ENCODE peak calls at places on chromosomes 4 and X, in ten cellular contexts. G, A, U, O, B, Y, J, N, F and K are unnamed samples.
A peak's percentile ranks its signal among the peaks of the same experiment; 100 is the strongest.

GRCh38 chr4:106494066-106494465 is 125.5 kb upstream of the GIMD1 start:
- DNase-seq in J (no peak), B (no peak), Y (peak; percentile 61), F (no peak), A (no peak), U (peak; percentile 33), N (peak; percentile 4), O (no peak), G (no peak), K (peak; percentile 76)

GRCh38 chr4:81913427-81913878 is 441.7 kb upstream of the RASGEF1B start:
- DNase-seq in N (peak; percentile 31), O (peak; percentile 54), Y (no peak), F (peak; percentile 21), B (peak; percentile 49), G (no peak), J (peak; percentile 46), U (peak; percentile 32), A (peak; percentile 45), K (peak; percentile 41)

GRCh38 chr4:187666634-187667033 is 328.9 kb upstream of the ZFP42 start:
- DNase-seq in A (no peak), J (no peak), F (no peak), N (peak; percentile 38), G (no peak), U (no peak), B (no peak), O (no peak), Y (no peak), K (peak; percentile 33)

GRCh38 chrX:65643046-65643785 is 24.2 kb upstream of the MSN start:
- DNase-seq in Y (no peak), U (peak; percentile 55), F (peak; percentile 10), B (no peak), N (peak; percentile 10), A (no peak), O (peak; percentile 70), G (no peak), J (no peak), K (peak; percentile 36)

GRCh38 chrX:131677655-131678628 is 134.1 kb downstream of the OR13H1 start:
- DNase-seq in A (peak; percentile 47), N (peak; percentile 3), G (peak; percentile 16), J (peak; percentile 74), Y (no peak), U (peak; percentile 20), F (peak; percentile 33), B (peak; percentile 34), O (peak; percentile 38), K (peak; percentile 29)

GRCh38 chr4:26217961-26218676 is 102.7 kb upstream of the RBPJ start:
- DNase-seq in N (no peak), O (no peak), B (no peak), J (peak; percentile 23), A (no peak), G (no peak), Y (no peak), F (peak; percentile 48), U (peak; percentile 43), K (peak; percentile 48)

GRCh38 chrX:47587091-47587891 is 5.1 kb downstream of the TIMP1 start:
- DNase-seq in Y (no peak), N (peak; percentile 27), O (no peak), F (no peak), A (no peak), U (no peak), G (no peak), B (no peak), J (no peak), K (peak; percentile 56)

GRCh38 chr4:92307156-92307555 is 3.4 kb downstream of the GRID2 start:
- DNase-seq in F (no peak), B (no peak), J (no peak), O (no peak), N (no peak), Y (no peak), U (no peak), A (no peak), G (no peak), K (no peak)

GRCh38 chr4:184259866-184260265 is 42.2 kb upstream of the ENPP6 start:
- DNase-seq in Y (no peak), B (no peak), G (no peak), J (no peak), N (no peak), A (no peak), U (no peak), O (no peak), F (no peak), K (no peak)

GRCh38 chrX:118730500-118731247 is 3.3 kb downstream of the IL13RA1 start:
- DNase-seq in G (no peak), F (peak; percentile 67), A (no peak), N (peak; percentile 85), Y (peak; percentile 81), J (no peak), U (peak; percentile 81), O (no peak), B (no peak), K (peak; percentile 93)

GRCh38 chrX:118724775-118725174 is 2.6 kb upstream of the IL13RA1 start:
- DNase-seq in U (peak; percentile 34), A (no peak), F (peak; percentile 59), N (peak; percentile 56), B (no peak), J (no peak), G (no peak), Y (no peak), O (peak; percentile 45), K (peak; percentile 35)

GRCh38 chrX:118726887-118727685 is at the start of gene IL13RA1:
- DNase-seq in O (peak; percentile 89), N (peak; percentile 76), F (peak; percentile 90), U (peak; percentile 65), B (peak; percentile 85), A (peak; percentile 86), Y (peak; percentile 79), J (peak; percentile 84), G (peak; percentile 76), K (peak; percentile 67)

GRCh38 chrX:118729043-118729652 is 1.7 kb downstream of the IL13RA1 start:
- DNase-seq in Y (no peak), O (no peak), J (no peak), A (no peak), N (no peak), G (no peak), B (no peak), F (no peak), U (no peak), K (no peak)

DNA sequence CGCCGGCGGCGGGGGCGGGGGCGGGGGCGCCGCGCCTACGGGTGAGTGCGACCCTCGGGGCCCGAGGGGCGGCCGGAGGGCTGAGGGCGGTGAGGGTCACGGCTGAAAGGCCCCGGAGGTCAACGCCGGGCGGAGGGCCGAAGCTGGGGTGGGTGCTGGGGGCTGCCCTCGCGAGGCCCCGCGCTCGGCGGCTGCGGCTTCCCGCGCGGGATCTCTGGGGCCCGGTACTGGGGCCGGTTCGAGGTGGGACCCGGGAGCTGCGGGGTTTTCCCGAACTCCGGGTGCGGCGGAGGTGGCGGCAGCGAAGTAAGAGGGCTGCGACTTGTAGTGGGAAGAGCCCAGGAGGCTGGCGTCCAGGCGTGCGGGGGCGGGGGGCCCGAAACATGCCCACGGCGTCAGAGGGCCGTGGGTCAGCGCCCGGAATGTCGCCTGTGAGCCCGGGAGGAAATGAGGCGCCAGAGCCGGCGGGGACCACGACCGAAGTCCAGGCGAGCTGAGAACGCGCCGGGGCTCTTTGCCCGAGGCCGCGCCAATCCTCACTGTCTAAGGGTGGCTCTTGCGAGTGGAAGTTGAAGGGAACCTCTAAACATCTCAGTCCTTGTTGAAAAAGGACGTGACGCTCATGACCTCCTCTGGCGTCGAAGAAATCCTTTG is 407 bp downstream of the IL13RA1 start:
- DNase-seq in F (no peak), U (peak; percentile 17), Y (peak; percentile 26), J (no peak), G (peak; percentile 29), O (peak; percentile 22), A (peak; percentile 43), B (peak; percentile 52), N (peak; percentile 10), K (peak; percentile 18)
- H3K4me3 ChIP-seq in F (peak overlapping the region; percentile 69), U (peak overlapping the region; percentile 67), Y (peak overlapping the region; percentile 66), J (peak overlapping the region; percentile 59), G (peak overlapping the region; percentile 66), O (peak overlapping the region; percentile 94), A (peak overlapping the region; percentile 56), B (no peak overlapping the region), N (peak overlapping the region; percentile 88), K (peak overlapping the region; percentile 56)

GRCh38 chr4:85938902-85939301 is 421.0 kb downstream of the MAPK10 start:
- DNase-seq in G (no peak), Y (no peak), J (no peak), A (no peak), F (no peak), O (no peak), U (no peak), N (no peak), B (no peak), K (no peak)
- H3K4me3 ChIP-seq in G (no peak overlapping the region), Y (peak overlapping the region; percentile 30), J (no peak overlapping the region), A (no peak overlapping the region), F (no peak overlapping the region), O (no peak overlapping the region), U (no peak overlapping the region), N (no peak overlapping the region), B (no peak overlapping the region), K (no peak overlapping the region)

GRCh38 chrX:72132456-72132855 is 741 bp upstream of the RTL5 start:
- DNase-seq in J (peak; percentile 33), A (no peak), F (no peak), Y (no peak), B (no peak), G (no peak), O (no peak), U (no peak), N (no peak), K (no peak)

GRCh38 chrX:72130156-72130761 is 1.5 kb downstream of the RTL5 start:
- DNase-seq in A (no peak), Y (no peak), J (no peak), N (no peak), O (no peak), G (no peak), B (no peak), U (no peak), F (no peak), K (no peak)

GRCh38 chrX:72131317-72132294 is at the start of gene RTL5:
- DNase-seq in O (peak; percentile 86), A (peak; percentile 77), Y (peak; percentile 88), N (peak; percentile 85), B (peak; percentile 56), G (peak; percentile 86), F (peak; percentile 87), U (peak; percentile 84), J (peak; percentile 94), K (peak; percentile 75)

GRCh38 chrX:72129661-72130060 is 2.1 kb downstream of the RTL5 start:
- DNase-seq in J (no peak), O (no peak), N (no peak), F (no peak), B (no peak), U (no peak), A (no peak), Y (no peak), G (no peak), K (no peak)

GRCh38 chrX:72130762-72131231 is 918 bp downstream of the RTL5 start:
- DNase-seq in U (no peak), Y (no peak), N (no peak), A (no peak), J (no peak), B (no peak), F (no peak), O (no peak), G (no peak), K (no peak)
- H3K4me3 ChIP-seq in U (peak overlapping the region; percentile 63), Y (peak overlapping the region; percentile 51), N (peak overlapping the region; percentile 52), A (peak overlapping the region; percentile 53), J (peak overlapping the region; percentile 48), B (no peak overlapping the region), F (peak overlapping the region; percentile 55), O (peak overlapping the region; percentile 66), G (peak overlapping the region; percentile 48), K (peak overlapping the region; percentile 45)

DNA sequence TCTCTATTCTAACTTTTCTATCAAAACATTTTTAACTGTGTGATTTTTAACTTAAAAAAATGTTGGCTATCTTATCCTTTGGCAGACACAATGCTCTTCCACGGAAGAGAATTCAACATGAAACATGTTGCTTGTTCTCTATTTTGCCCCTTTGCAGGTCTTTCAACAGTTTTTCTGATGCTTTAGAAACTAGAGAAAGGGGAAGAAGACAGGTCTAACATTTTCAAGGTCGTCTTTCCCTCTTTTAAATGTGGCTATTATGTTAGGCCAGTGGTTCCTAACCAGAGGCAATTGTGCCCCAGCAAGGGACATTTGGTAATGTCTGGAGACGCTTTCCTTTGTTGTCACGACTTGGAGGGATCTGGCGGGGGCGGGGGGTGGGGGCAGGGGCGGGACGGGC is 95.0 kb downstream of the SH3KBP1 start:
- DNase-seq in B (no peak), F (no peak), A (no peak), J (no peak), O (no peak), G (no peak), U (no peak), N (no peak), Y (no peak), K (no peak)
- H3K4me3 ChIP-seq in B (no peak overlapping the region), F (no peak overlapping the region), A (no peak overlapping the region), J (no peak overlapping the region), O (no peak overlapping the region), G (no peak overlapping the region), U (no peak overlapping the region), N (no peak overlapping the region), Y (no peak overlapping the region), K (no peak overlapping the region)